ENCODE peak calls at places on chromosomes 2 and 18, in nine cellular contexts. D, W, G, R, V, Z, E, B and P are unnamed samples.

GRCh38 chr2:60414731-60415130 is 138.7 kb downstream of the BCL11A start:
- DNase-seq in D (peak), W (no peak), G (peak), R (peak), V (peak), Z (no peak), E (no peak), B (peak), P (no peak)

GRCh38 chr18:10017048-10017447 is 103.2 kb downstream of the VAPA start:
- DNase-seq in D (peak), W (no peak), G (no peak), R (no peak), V (no peak), Z (no peak), E (no peak), B (no peak), P (no peak)

GRCh38 chr2:223997938-223998337 is 40.7 kb downstream of the MRPL44 start:
- DNase-seq in D (peak), W (no peak), G (peak), R (no peak), V (peak), Z (no peak), E (no peak), B (no peak), P (no peak)

GRCh38 chr2:26849056-26850001 is 1.4 kb downstream of the DPYSL5 start:
- DNase-seq in D (no peak), W (no peak), G (no peak), R (no peak), V (no peak), Z (no peak), E (no peak), B (no peak), P (no peak)

GRCh38 chr2:60439219-60439974 is 114.1 kb downstream of the BCL11A start:
- DNase-seq in D (no peak), W (peak), G (no peak), R (peak), V (no peak), Z (peak), E (peak), B (no peak), P (no peak)

GRCh38 chr2:20539776-20540586 is 93.1 kb downstream of the RHOB start:
- DNase-seq in D (no peak), W (no peak), G (no peak), R (no peak), V (no peak), Z (no peak), E (no peak), B (no peak), P (no peak)

GRCh38 chr2:23562143-23562542 is 177.2 kb downstream of the KLHL29 start:
- DNase-seq in D (no peak), W (no peak), G (no peak), R (no peak), V (no peak), Z (no peak), E (no peak), B (no peak), P (no peak)

GRCh38 chr2:196170681-196171247 is 614 bp downstream of the STK17B start:
- DNase-seq in D (peak), W (peak), G (peak), R (peak), V (peak), Z (peak), E (peak), B (peak), P (no peak)

GRCh38 chr18:63570721-63571120 is 16.4 kb upstream of the SERPINB13 start:
- DNase-seq in D (no peak), W (no peak), G (no peak), R (no peak), V (no peak), Z (no peak), E (no peak), B (no peak), P (no peak)

GRCh38 chr2:106057206-106057605 is 136.9 kb downstream of the UXS1 start:
- DNase-seq in D (no peak), W (no peak), G (no peak), R (no peak), V (no peak), Z (no peak), E (no peak), B (no peak), P (no peak)

GRCh38 chr2:20411361-20411894 is 35.4 kb upstream of the RHOB start:
- DNase-seq in D (peak), W (peak), G (peak), R (peak), V (peak), Z (peak), E (peak), B (peak), P (peak)

GRCh38 chr2:235493775-235494715 is at the start of gene AGAP1:
- DNase-seq in D (peak), W (peak), G (peak), R (peak), V (peak), Z (peak), E (peak), B (peak), P (peak)

GRCh38 chr2:189024861-189025618 is 50.9 kb downstream of the COL3A1 start:
- DNase-seq in D (no peak), W (no peak), G (no peak), R (peak), V (no peak), Z (no peak), E (no peak), B (peak), P (no peak)

GRCh38 chr2:233000886-233001750 is 11.9 kb downstream of the NGEF start:
- DNase-seq in D (no peak), W (no peak), G (no peak), R (no peak), V (no peak), Z (peak), E (no peak), B (no peak), P (no peak)

GRCh38 chr2:128408349-128409305 is 90.0 kb upstream of the HS6ST1 start:
- DNase-seq in D (peak), W (no peak), G (peak), R (peak), V (peak), Z (peak), E (no peak), B (peak), P (peak)

GRCh38 chr2:162795312-162795711 is 43.3 kb downstream of the KCNH7 start:
- DNase-seq in D (no peak), W (no peak), G (no peak), R (no peak), V (no peak), Z (no peak), E (no peak), B (no peak), P (no peak)

GRCh38 chr2:189412330-189412953 is 28.8 kb upstream of the WDR75 start:
- DNase-seq in D (peak), W (no peak), G (peak), R (peak), V (peak), Z (no peak), E (no peak), B (peak), P (no peak)

GRCh38 chr18:11504962-11505361 is 104.4 kb upstream of the SLC35G4 start:
- DNase-seq in D (no peak), W (no peak), G (no peak), R (no peak), V (no peak), Z (no peak), E (no peak), B (no peak), P (no peak)

GRCh38 chr2:230441188-230441897 is 25.3 kb downstream of the SP100 start:
- DNase-seq in D (peak), W (no peak), G (peak), R (peak), V (peak), Z (no peak), E (no peak), B (peak), P (no peak)

GRCh38 chr2:216015722-216016464 is 2.5 kb upstream of the MREG start:
- DNase-seq in D (no peak), W (no peak), G (no peak), R (no peak), V (no peak), Z (no peak), E (no peak), B (no peak), P (no peak)

GRCh38 chr2:98899041-98899702 is 36.9 kb downstream of the CRACDL start:
- DNase-seq in D (no peak), W (no peak), G (no peak), R (no peak), V (no peak), Z (peak), E (no peak), B (no peak), P (peak)

GRCh38 chr18:8847900-8848299 is 142.5 kb downstream of the MTCL1 start:
- DNase-seq in D (no peak), W (no peak), G (no peak), R (peak), V (no peak), Z (no peak), E (no peak), B (peak), P (no peak)

GRCh38 chr2:24076849-24077534 is 866 bp upstream of the SF3B6 start:
- DNase-seq in D (no peak), W (no peak), G (no peak), R (peak), V (no peak), Z (no peak), E (no peak), B (peak), P (no peak)

GRCh38 chr18:24031318-24031717 is 16.8 kb downstream of the TTC39C start:
- DNase-seq in D (no peak), W (no peak), G (no peak), R (no peak), V (no peak), Z (no peak), E (no peak), B (no peak), P (no peak)

GRCh38 chr18:24039666-24040065 is 25.1 kb downstream of the TTC39C start:
- DNase-seq in D (no peak), W (no peak), G (no peak), R (no peak), V (no peak), Z (no peak), E (no peak), B (no peak), P (no peak)

GRCh38 chr18:24031916-24032315 is 17.4 kb downstream of the TTC39C start:
- DNase-seq in D (no peak), W (no peak), G (no peak), R (no peak), V (no peak), Z (no peak), E (no peak), B (no peak), P (no peak)

DNA sequence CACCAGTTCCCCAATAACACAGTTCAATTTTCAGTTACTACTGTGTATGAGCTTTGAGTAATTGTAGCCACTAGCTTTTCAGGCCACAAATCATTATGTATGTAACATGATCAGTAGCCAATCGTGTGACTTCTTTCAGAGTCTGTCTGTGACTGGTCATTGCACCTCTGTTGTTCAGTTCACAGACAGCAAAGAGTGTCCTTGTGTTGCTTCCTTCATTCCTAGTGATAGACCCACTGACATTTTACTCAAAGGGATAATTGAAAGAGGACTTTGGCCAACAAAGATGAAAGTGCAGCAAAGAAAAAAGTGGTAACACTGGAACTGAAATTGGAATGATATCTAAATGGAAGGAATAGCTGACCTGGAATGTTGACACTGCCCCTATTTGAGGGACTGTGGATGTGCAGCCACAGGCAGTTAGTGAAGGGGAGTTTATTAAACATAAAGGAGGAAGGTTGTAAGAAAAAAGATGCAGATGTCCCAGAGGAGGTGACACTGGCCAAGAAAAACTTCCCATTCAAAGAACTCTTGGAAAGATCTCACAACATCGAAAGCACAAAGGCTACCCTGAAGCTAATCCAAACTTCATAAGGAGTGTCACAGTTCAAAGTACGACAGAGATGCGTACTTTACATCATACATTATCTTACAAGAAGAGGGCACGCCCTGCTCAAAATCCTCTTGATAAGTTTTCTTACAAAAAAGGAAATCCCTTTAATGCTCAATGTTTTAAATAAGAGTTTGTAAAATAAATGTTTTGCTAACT is 19.3 kb downstream of the TTC39C start:
- DNase-seq in D (no peak), W (no peak), G (no peak), R (no peak), V (no peak), Z (no peak), E (no peak), B (no peak), P (no peak)
- TF ChIP-seq CTCF in D (no peak), W (no peak), G (no peak), R (no peak), V (no peak), Z (no peak), E (no peak), B (no peak), P (no peak)

GRCh38 chr2:164141271-164141670 is 405.5 kb upstream of the FIGN start:
- DNase-seq in D (peak), W (no peak), G (no peak), R (peak), V (no peak), Z (no peak), E (no peak), B (peak), P (no peak)

GRCh38 chr2:164146478-164146877 is 410.7 kb upstream of the FIGN start:
- DNase-seq in D (peak), W (no peak), G (no peak), R (no peak), V (peak), Z (no peak), E (no peak), B (no peak), P (no peak)

GRCh38 chr2:164142755-164143154 is 406.9 kb upstream of the FIGN start:
- DNase-seq in D (no peak), W (no peak), G (no peak), R (no peak), V (no peak), Z (no peak), E (no peak), B (no peak), P (no peak)

GRCh38 chr2:164143183-164143930 is 407.5 kb upstream of the FIGN start:
- DNase-seq in D (no peak), W (no peak), G (no peak), R (no peak), V (no peak), Z (no peak), E (no peak), B (no peak), P (no peak)

GRCh38 chr2:164145093-164145987 is 409.5 kb upstream of the FIGN start:
- DNase-seq in D (peak), W (no peak), G (peak), R (peak), V (peak), Z (no peak), E (no peak), B (peak), P (no peak)
- H3K4me3 ChIP-seq in D (no peak), W (no peak), G (no peak), R (no peak), V (no peak), Z (no peak), E (no peak), B (no peak), P (no peak)

DNA sequence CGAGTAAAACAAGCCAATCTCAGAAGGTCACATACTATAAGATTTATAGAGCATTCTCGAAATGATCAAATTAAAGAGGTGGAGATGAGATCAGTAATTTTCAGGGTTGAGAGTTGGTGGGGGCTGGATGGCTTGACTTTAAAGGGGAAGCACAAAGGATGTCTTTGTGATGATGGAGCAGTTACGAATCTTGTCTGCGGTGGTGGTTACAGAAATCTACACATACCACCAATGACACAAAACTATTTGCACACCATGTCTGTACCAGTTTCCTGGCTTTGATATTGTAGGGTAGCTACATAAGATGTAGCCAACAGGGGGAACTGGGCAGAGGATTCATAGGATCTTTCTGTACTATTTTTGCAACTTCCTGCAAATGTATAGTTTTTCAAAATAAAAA is 190.6 kb upstream of the SMIM21 start:
- DNase-seq in D (no peak), W (no peak), G (no peak), R (no peak), V (no peak), Z (no peak), E (no peak), B (no peak), P (no peak)
- TF ChIP-seq CTCF in D (no peak), W (no peak), G (no peak), R (no peak), V (no peak), Z (no peak), E (no peak), B (no peak), P (no peak)

GRCh38 chr18:76466410-76466991 is 28.5 kb downstream of the ZNF516 start:
- DNase-seq in D (no peak), W (no peak), G (no peak), R (no peak), V (no peak), Z (no peak), E (no peak), B (no peak), P (peak)

GRCh38 chr18:76465630-76466409 is 29.2 kb downstream of the ZNF516 start:
- DNase-seq in D (no peak), W (no peak), G (no peak), R (no peak), V (no peak), Z (no peak), E (no peak), B (no peak), P (peak)

GRCh38 chr18:76468345-76469275 is 26.4 kb downstream of the ZNF516 start:
- DNase-seq in D (no peak), W (no peak), G (no peak), R (no peak), V (no peak), Z (no peak), E (no peak), B (no peak), P (peak)

GRCh38 chr18:76464281-76465259 is 30.5 kb downstream of the ZNF516 start:
- DNase-seq in D (no peak), W (no peak), G (no peak), R (no peak), V (no peak), Z (no peak), E (no peak), B (no peak), P (peak)

DNA sequence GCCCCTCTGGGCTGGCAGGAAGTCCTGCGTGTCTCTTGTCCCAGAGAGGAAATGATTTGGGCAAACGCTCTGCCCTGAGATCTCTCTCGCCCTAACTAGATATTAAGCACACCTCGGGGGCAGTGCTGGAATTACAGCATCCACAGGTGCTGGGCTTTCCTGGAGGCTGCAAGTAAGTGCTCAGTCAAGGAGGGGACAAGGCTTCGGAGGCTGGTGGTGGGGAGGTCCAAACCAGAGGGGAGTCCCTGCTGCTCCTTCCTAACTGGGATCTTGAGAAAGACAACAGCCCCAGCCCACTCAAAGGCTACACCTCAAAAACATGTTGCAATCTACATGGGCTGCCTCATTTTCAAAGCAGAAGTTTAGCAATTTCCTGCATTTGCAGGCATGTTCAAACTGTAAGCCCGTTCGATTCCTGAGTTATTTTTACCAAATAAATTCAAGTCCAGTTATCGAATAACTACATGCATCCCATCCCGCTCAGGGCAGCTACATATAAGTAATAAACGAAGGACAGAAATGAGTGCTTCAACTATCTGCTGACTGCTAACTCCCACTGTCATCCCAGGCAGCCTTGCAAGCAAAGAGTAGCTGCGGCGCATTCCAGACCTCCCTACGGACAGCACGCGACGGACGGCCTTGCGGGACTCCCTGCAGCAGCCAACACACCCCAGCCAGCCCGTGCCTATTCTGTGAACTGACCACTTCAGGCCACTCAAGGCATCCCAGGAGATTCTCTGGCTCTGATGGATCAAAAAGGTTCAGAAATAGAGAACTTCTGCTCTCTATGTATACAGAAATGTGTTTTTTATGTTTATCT is 27.5 kb downstream of the ZNF516 start:
- DNase-seq in D (no peak), W (no peak), G (no peak), R (peak), V (peak), Z (no peak), E (no peak), B (no peak), P (peak)
- H3K4me3 ChIP-seq in D (no peak), W (no peak), G (no peak), R (no peak), V (no peak), Z (peak), E (peak), B (no peak), P (no peak)

GRCh38 chr2:129885735-129886134 is 93.7 kb upstream of the RAB6C start:
- DNase-seq in D (no peak), W (no peak), G (no peak), R (peak), V (no peak), Z (peak), E (no peak), B (no peak), P (no peak)
- TF ChIP-seq CTCF in D (no peak), W (no peak), G (no peak), R (peak), V (no peak), Z (no peak), E (no peak), B (peak), P (peak)

DNA sequence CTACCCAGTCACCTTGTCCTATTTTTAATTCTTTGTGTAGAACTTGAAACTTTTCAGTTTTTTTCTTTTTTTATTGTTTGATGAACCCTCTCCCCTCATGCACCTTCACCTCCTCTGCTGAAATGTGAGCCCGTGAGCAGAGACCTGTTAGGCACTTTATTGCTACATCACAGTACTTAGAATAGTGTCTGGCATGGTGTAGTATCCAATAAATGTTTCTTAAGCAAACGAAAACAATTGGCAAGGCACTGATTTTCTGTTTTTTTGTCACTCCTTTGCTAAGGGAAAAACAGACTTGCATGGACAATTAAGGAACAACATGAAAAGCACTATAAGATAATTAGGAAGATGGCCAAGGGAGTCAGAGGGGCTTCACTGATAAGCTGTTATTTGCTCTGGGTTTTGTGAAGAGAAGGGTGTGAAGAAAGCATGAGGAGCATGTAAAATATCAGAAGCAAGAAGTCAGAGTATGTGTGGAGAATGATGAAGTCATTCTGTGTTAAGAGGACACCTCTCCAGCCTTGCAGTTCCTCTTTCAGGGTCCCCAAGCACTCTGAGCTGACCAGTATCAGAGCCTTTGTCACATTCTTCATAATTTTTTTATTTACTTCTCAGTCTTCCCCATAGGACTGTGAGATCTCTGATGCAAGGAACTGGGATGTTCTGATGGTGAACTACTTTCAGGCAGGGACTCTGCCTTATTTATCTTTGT is 99.7 kb upstream of the CAVIN2 start:
- DNase-seq in D (no peak), W (no peak), G (no peak), R (no peak), V (no peak), Z (no peak), E (no peak), B (no peak), P (no peak)
- H3K4me3 ChIP-seq in D (no peak), W (no peak), G (no peak), R (no peak), V (no peak), Z (no peak), E (no peak), B (no peak), P (no peak)